ENCODE peak calls at places on chromosomes 16 and 17, in four cellular contexts. E is transverse colon, G is colonic mucosa, K is GM13977. M is an unnamed sample.

GRCh38 chr17:29149431-29150064 is 30.6 kb downstream of the MYO18A start:
- DNase-seq in G (peak), E (peak), K (peak), M (no peak)

GRCh38 chr17:43220511-43221125 is 7.8 kb downstream of the CCDC200 start:
- DNase-seq in G (no peak), K (no peak), E (no peak), M (no peak)

GRCh38 chr17:40579471-40579870 is 14.2 kb upstream of the CCR7 start:
- DNase-seq in G (no peak), K (no peak), E (no peak), M (no peak)

GRCh38 chr17:66682293-66682692 is 152.6 kb upstream of the CACNG5 start:
- DNase-seq in G (no peak), E (no peak), K (no peak), M (no peak)

GRCh38 chr17:27596106-27596505 is 34.9 kb upstream of the LGALS9 start:
- DNase-seq in E (no peak), K (no peak), G (no peak), M (no peak)

GRCh38 chr17:1829189-1829578 is 518 bp downstream of the SMYD4 start:
- DNase-seq in E (peak), G (peak), K (no peak), M (peak)

GRCh38 chr16:53502331-53503269 is at the start of gene AKTIP:
- DNase-seq in G (peak), E (peak), K (peak), M (peak)

GRCh38 chr16:10995555-10995954 is 51.2 kb downstream of the CLEC16A start:
- DNase-seq in K (no peak), E (no peak), G (no peak), M (no peak)

GRCh38 chr17:64145751-64146417 is 15.9 kb upstream of the ERN1 start:
- DNase-seq in E (peak), G (peak), K (peak), M (peak)

GRCh38 chr17:180380-181212 is 854 bp downstream of the DOC2B start:
- DNase-seq in E (no peak), K (no peak), G (no peak), M (no peak)

GRCh38 chr16:84143081-84143480 is 1.9 kb downstream of the HSDL1 start:
- DNase-seq in G (no peak), K (no peak), E (no peak), M (no peak)

GRCh38 chr17:71342726-71343125 is 778.1 kb upstream of the SOX9 start:
- DNase-seq in K (no peak), G (no peak), E (no peak), M (no peak)

GRCh38 chr17:68198931-68199836 is 48.7 kb upstream of the AMZ2 start:
- DNase-seq in G (no peak), E (no peak), K (peak), M (peak)

GRCh38 chr16:4081035-4081434 is 35.2 kb downstream of the ADCY9 start:
- DNase-seq in K (no peak), E (no peak), G (no peak), M (no peak)

GRCh38 chr16:20938426-20938825 is 37.9 kb downstream of the LYRM1 start:
- DNase-seq in E (no peak), G (no peak), K (no peak), M (no peak)

GRCh38 chr17:67891481-67892119 is 66.3 kb downstream of the BPTF start:
- DNase-seq in E (peak), K (no peak), G (no peak), M (no peak)

GRCh38 chr16:88015806-88016140 is 64.5 kb downstream of the BANP start:
- DNase-seq in K (no peak), E (no peak), G (no peak), M (no peak)

GRCh38 chr17:72974605-72975232 is 117.8 kb downstream of the SLC39A11 start:
- DNase-seq in E (peak), K (no peak), G (no peak), M (no peak)

GRCh38 chr17:76667786-76668453 is 24.4 kb upstream of the ST6GALNAC1 start:
- DNase-seq in E (no peak), G (no peak), K (no peak), M (no peak)

GRCh38 chr17:69246726-69247375 is 18.2 kb upstream of the ABCA10 start:
- DNase-seq in K (peak), G (no peak), E (no peak), M (no peak)

GRCh38 chr16:85982563-85982939 is 83.6 kb downstream of the IRF8 start:
- DNase-seq in E (peak), G (no peak), K (no peak), M (no peak)

GRCh38 chr17:75762513-75763268 is 2.3 kb downstream of the GALK1 start:
- DNase-seq in E (no peak), G (no peak), K (no peak), M (no peak)

GRCh38 chr17:8632087-8632486 is 1.6 kb upstream of the MYH10 start:
- DNase-seq in K (no peak), G (no peak), E (no peak), M (no peak)

GRCh38 chr17:75721463-75722011 is 278 bp downstream of the ITGB4 start:
- DNase-seq in K (no peak), E (peak), G (peak), M (no peak)

GRCh38 chr16:81429045-81429521 is 15.5 kb upstream of the CMIP start:
- DNase-seq in G (no peak), K (peak), E (peak), M (peak)

GRCh38 chr17:45131616-45132301 is 556 bp downstream of the PLCD3 start:
- DNase-seq in E (peak), K (peak), G (peak), M (peak)

GRCh38 chr16:72357860-72358259 is 185.9 kb upstream of the PMFBP1 start:
- DNase-seq in G (no peak), E (no peak), K (no peak), M (no peak)

GRCh38 chr17:31598921-31599571 is 207.6 kb downstream of the RAB11FIP4 start:
- DNase-seq in K (no peak), E (no peak), G (no peak), M (no peak)

GRCh38 chr16:80084614-80085013 is 456.2 kb upstream of the DYNLRB2 start:
- DNase-seq in K (no peak), G (peak), E (peak), M (peak)

GRCh38 chr17:11935734-11936406 is 61.4 kb downstream of the ZNF18 start:
- DNase-seq in K (no peak), G (peak), E (peak), M (peak)

GRCh38 chr17:79023180-79023705 is 726 bp upstream of the C1QTNF1 start:
- DNase-seq in G (no peak), K (no peak), E (peak), M (no peak)

GRCh38 chr17:79026345-79027273 is 2.6 kb downstream of the C1QTNF1 start:
- DNase-seq in E (peak), G (peak), K (no peak), M (peak)

GRCh38 chr17:79024901-79025737 is 1.1 kb downstream of the C1QTNF1 start:
- DNase-seq in K (no peak), E (peak), G (peak), M (no peak)

GRCh38 chr17:79022507-79022991 is 1.4 kb upstream of the C1QTNF1 start:
- DNase-seq in G (no peak), K (no peak), E (no peak), M (no peak)

DNA sequence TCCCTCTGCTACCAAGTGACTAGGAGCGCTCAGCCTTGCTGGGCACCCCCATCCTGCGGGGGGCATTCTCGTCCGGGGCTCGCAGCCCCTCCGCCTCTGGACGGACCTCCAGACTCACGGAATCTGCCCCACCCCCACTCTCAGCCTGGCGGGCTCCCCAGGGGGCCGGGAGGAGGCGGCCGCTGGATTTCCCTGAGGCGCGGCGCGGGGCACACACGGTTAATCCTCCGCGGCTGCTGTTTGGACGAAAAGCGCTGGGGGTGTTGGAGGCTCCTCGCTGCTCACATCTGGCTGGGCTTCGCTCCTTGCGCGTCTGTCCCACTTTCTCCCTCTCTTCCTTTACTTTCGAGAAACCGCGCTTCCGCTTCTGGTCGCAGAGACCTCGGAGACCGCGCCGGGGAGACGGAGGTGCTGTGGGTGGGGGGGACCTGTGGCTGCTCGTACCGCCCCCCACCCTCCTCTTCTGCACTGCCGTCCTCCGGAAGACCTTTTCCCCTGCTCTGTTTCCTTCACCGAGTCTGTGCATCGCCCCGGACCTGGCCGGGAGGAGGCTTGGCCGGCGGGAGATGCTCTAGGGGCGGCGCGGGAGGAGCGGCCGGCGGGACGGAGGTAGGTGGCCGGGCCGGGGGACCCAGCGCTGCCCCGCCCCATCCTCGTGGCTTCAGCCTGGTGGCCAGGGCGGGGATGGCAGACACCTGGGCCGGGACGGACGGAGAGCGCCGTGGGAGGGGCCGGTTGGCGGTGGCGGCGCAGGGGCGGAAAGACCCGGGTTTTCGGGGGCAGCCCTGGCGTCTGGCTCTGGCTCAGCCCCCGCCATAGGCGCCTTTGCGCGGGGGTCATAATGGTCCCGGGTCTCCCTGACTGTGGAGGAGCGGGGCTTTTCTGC is at the start of gene C1QTNF1:
- DNase-seq in E (peak), K (peak), G (peak), M (peak)
- TF ChIP-seq CTCF in E (peak), K (peak), G (peak), M (peak)

GRCh38 chr16:49048557-49048956 is 233.1 kb downstream of the CBLN1 start:
- DNase-seq in E (no peak), K (no peak), G (no peak), M (no peak)
- TF ChIP-seq CTCF in E (no peak), K (no peak), G (no peak), M (no peak)

GRCh38 chr16:68236804-68237242 is 896 bp upstream of the ESRP2 start:
- DNase-seq in K (peak), E (peak), G (no peak), M (peak)

GRCh38 chr16:68235882-68236803 is at the start of gene ESRP2:
- DNase-seq in K (peak), G (peak), E (peak), M (peak)

GRCh38 chr16:68233835-68234187 is 2.1 kb downstream of the ESRP2 start:
- DNase-seq in E (no peak), G (no peak), K (no peak), M (no peak)

GRCh38 chr16:68234188-68235104 is 1.5 kb downstream of the ESRP2 start:
- DNase-seq in E (peak), K (no peak), G (peak), M (peak)

GRCh38 chr16:68235105-68235881 is 634 bp downstream of the ESRP2 start:
- DNase-seq in G (peak), K (no peak), E (peak), M (peak)
- TF ChIP-seq CTCF in G (no peak), K (no peak), E (no peak), M (no peak)

GRCh38 chr16:9969580-9969979 is 212.6 kb downstream of the GRIN2A start:
- DNase-seq in G (no peak), K (no peak), E (no peak), M (no peak)
- TF ChIP-seq CTCF in G (no peak), K (no peak), E (no peak), M (no peak)

GRCh38 chr17:4582691-4583090 is 1.6 kb upstream of the SMTNL2 start:
- DNase-seq in E (no peak), G (no peak), K (no peak), M (no peak)

GRCh38 chr17:4584835-4585187 is 482 bp downstream of the SMTNL2 start:
- DNase-seq in K (no peak), E (no peak), G (no peak), M (no peak)

GRCh38 chr17:4583206-4583605 is 1.1 kb upstream of the SMTNL2 start:
- DNase-seq in K (no peak), G (no peak), E (no peak), M (no peak)

GRCh38 chr17:4584125-4584834 is at the start of gene SMTNL2:
- DNase-seq in K (peak), G (peak), E (no peak), M (no peak)

GRCh38 chr17:4583796-4584124 is 569 bp upstream of the SMTNL2 start:
- DNase-seq in K (no peak), G (no peak), E (no peak), M (no peak)
- TF ChIP-seq CTCF in K (no peak), G (no peak), E (peak), M (no peak)